ENCODE peak calls at places on chromosomes 2 and 18, in ten cellular contexts. I is CD4-positive, alpha-beta T cell; N is Panc1; S is non-pigmented ciliary epithelial cell; F is NCI-H2029 treated with DMSO at 0.1 percent for 48 hours; G is AG09319; C is COLO829; O is AG09309; X is iris pigment epithelial cell; Y is AG20443. Z is an unnamed sample.
A peak's percentile ranks its signal among the peaks of the same experiment; 100 is the strongest.

GRCh38 chr18:68837665-68838390 is 39.9 kb downstream of the CCDC102B start:
- DNase-seq in I (no peak), N (no peak), S (no peak), F (no peak), G (peak; percentile 35), C (no peak), O (peak; percentile 79), X (peak; percentile 77), Y (peak; percentile 41), Z (no peak)

GRCh38 chr2:183951636-183952035 is 646.7 kb upstream of the ZNF804A start:
- DNase-seq in I (no peak), N (no peak), S (no peak), F (no peak), G (no peak), C (no peak), O (no peak), X (peak; percentile 16), Y (no peak), Z (no peak)

GRCh38 chr2:128594953-128595677 is 276.4 kb upstream of the HS6ST1 start:
- DNase-seq in I (no peak), N (no peak), S (no peak), F (peak; percentile 3), G (no peak), C (no peak), O (no peak), X (no peak), Y (no peak), Z (no peak)

GRCh38 chr18:47999801-48000248 is 69.4 kb upstream of the SMAD2 start:
- DNase-seq in I (no peak), N (no peak), S (no peak), F (no peak), G (no peak), C (no peak), O (no peak), X (no peak), Y (no peak), Z (no peak)

GRCh38 chr2:229489016-229489415 is 217.9 kb upstream of the PID1 start:
- DNase-seq in I (no peak), N (peak; percentile 28), S (no peak), F (no peak), G (peak; percentile 11), C (peak; percentile 35), O (peak; percentile 31), X (peak; percentile 18), Y (peak; percentile 43), Z (no peak)

GRCh38 chr2:127640082-127641072 is 5.6 kb upstream of the GPR17 start:
- DNase-seq in I (no peak), N (no peak), S (no peak), F (no peak), G (no peak), C (no peak), O (no peak), X (no peak), Y (no peak), Z (no peak)

GRCh38 chr2:233317544-233317943 is 9.9 kb downstream of the SAG start:
- DNase-seq in I (no peak), N (no peak), S (no peak), F (no peak), G (no peak), C (no peak), O (no peak), X (no peak), Y (no peak), Z (no peak)

GRCh38 chr2:127157651-127158460 is 50.9 kb upstream of the BIN1 start:
- DNase-seq in I (no peak), N (no peak), S (no peak), F (no peak), G (no peak), C (no peak), O (no peak), X (no peak), Y (no peak), Z (no peak)

GRCh38 chr2:109470121-109470921 is 143.4 kb downstream of the SEPTIN10 start:
- DNase-seq in I (no peak), N (no peak), S (no peak), F (no peak), G (no peak), C (no peak), O (peak; percentile 25), X (peak; percentile 36), Y (peak; percentile 77), Z (no peak)

GRCh38 chr2:151525872-151526271 is 116.2 kb downstream of the RIF1 start:
- DNase-seq in I (no peak), N (no peak), S (no peak), F (no peak), G (no peak), C (no peak), O (no peak), X (no peak), Y (no peak), Z (no peak)

GRCh38 chr2:112153179-112153490 is 14.9 kb downstream of the FBLN7 start:
- DNase-seq in I (no peak), N (no peak), S (peak; percentile 35), F (no peak), G (peak; percentile 30), C (no peak), O (peak; percentile 93), X (no peak), Y (peak; percentile 75), Z (no peak)

GRCh38 chr2:109330056-109330455 is 201.1 kb downstream of the SH3RF3 start:
- DNase-seq in I (no peak), N (no peak), S (peak; percentile 45), F (no peak), G (no peak), C (no peak), O (peak; percentile 59), X (peak; percentile 69), Y (peak; percentile 36), Z (no peak)

GRCh38 chr2:37858197-37858711 is 66.8 kb upstream of the RMDN2 start:
- DNase-seq in I (no peak), N (no peak), S (peak; percentile 9), F (no peak), G (no peak), C (no peak), O (no peak), X (peak; percentile 34), Y (peak; percentile 86), Z (no peak)

GRCh38 chr2:9724565-9724964 is 93.8 kb upstream of the YWHAQ start:
- DNase-seq in I (no peak), N (no peak), S (no peak), F (no peak), G (no peak), C (no peak), O (no peak), X (no peak), Y (no peak), Z (no peak)

GRCh38 chr2:85649201-85650190 is 18.5 kb downstream of the SFTPB start:
- DNase-seq in I (no peak), N (no peak), S (peak; percentile 38), F (no peak), G (no peak), C (no peak), O (peak; percentile 55), X (peak; percentile 71), Y (peak; percentile 41), Z (no peak)

GRCh38 chr2:239685556-239685955 is 284.7 kb upstream of the HDAC4 start:
- DNase-seq in I (no peak), N (no peak), S (no peak), F (no peak), G (no peak), C (no peak), O (no peak), X (no peak), Y (no peak), Z (no peak)

GRCh38 chr2:134425723-134426496 is 172.0 kb downstream of the MGAT5 start:
- DNase-seq in I (no peak), N (no peak), S (no peak), F (no peak), G (no peak), C (no peak), O (no peak), X (no peak), Y (no peak), Z (no peak)

GRCh38 chr2:226794077-226794670 is 5.4 kb downstream of the IRS1 start:
- DNase-seq in I (no peak), N (no peak), S (no peak), F (no peak), G (no peak), C (no peak), O (no peak), X (no peak), Y (no peak), Z (no peak)

GRCh38 chr2:61733563-61733962 is 120.3 kb downstream of the FAM161A start:
- DNase-seq in I (no peak), N (no peak), S (no peak), F (no peak), G (no peak), C (no peak), O (no peak), X (peak; percentile 28), Y (no peak), Z (no peak)

GRCh38 chr18:50320719-50321118 is 33.2 kb upstream of the CXXC1 start:
- DNase-seq in I (no peak), N (no peak), S (no peak), F (no peak), G (no peak), C (no peak), O (no peak), X (no peak), Y (no peak), Z (peak; percentile 58)

GRCh38 chr18:26562568-26562967 is 14.2 kb upstream of the KCTD1 start:
- DNase-seq in I (no peak), N (no peak), S (no peak), F (no peak), G (no peak), C (no peak), O (no peak), X (no peak), Y (no peak), Z (no peak)

GRCh38 chr2:191382801-191383200 is 137.6 kb downstream of the MYO1B start:
- DNase-seq in I (no peak), N (no peak), S (no peak), F (peak; percentile 41), G (peak; percentile 66), C (no peak), O (no peak), X (peak; percentile 91), Y (no peak), Z (no peak)

GRCh38 chr2:142130111-142131015 is 453 bp downstream of the LRP1B start:
- DNase-seq in I (no peak), N (no peak), S (no peak), F (no peak), G (peak; percentile 10), C (no peak), O (no peak), X (peak; percentile 68), Y (peak; percentile 40), Z (no peak)

GRCh38 chr2:191036365-191036764 is 22.4 kb upstream of the STAT1 start:
- DNase-seq in I (no peak), N (no peak), S (no peak), F (no peak), G (no peak), C (no peak), O (no peak), X (no peak), Y (no peak), Z (no peak)

GRCh38 chr2:109046925-109047508 is 58.0 kb upstream of the EDAR start:
- DNase-seq in I (no peak), N (no peak), S (no peak), F (no peak), G (no peak), C (no peak), O (no peak), X (no peak), Y (peak; percentile 27), Z (peak; percentile 30)

GRCh38 chr2:179751184-179751809 is 110.1 kb downstream of the ZNF385B start:
- DNase-seq in I (no peak), N (peak; percentile 10), S (peak; percentile 8), F (no peak), G (no peak), C (peak; percentile 31), O (no peak), X (peak; percentile 40), Y (peak; percentile 43), Z (no peak)

GRCh38 chr2:69375494-69376353 is 11.3 kb downstream of the GFPT1 start:
- DNase-seq in I (no peak), N (no peak), S (no peak), F (peak; percentile 28), G (no peak), C (peak; percentile 34), O (no peak), X (peak; percentile 39), Y (peak; percentile 35), Z (no peak)

GRCh38 chr18:683531-683930 is 26.1 kb downstream of the TYMS start:
- DNase-seq in I (no peak), N (no peak), S (no peak), F (no peak), G (no peak), C (no peak), O (no peak), X (no peak), Y (no peak), Z (no peak)